ENCODE peak calls at places on chromosomes 12 and 14, in seven cellular contexts. X, H, E, L, S, N and P are unnamed samples.
A peak's percentile ranks its signal among the peaks of the same experiment; 100 is the strongest.

GRCh38 chr12:116443706-116444589 is 115.2 kb upstream of the MAP1LC3B2 start:
- DNase-seq in L (no peak), H (no peak), S (no peak), E (no peak), X (no peak), N (no peak), P (no peak)

GRCh38 chr12:38983117-38983571 is 77.8 kb upstream of the CPNE8 start:
- DNase-seq in S (no peak), H (no peak), L (no peak), X (no peak), N (no peak), E (no peak), P (no peak)

GRCh38 chr12:89345376-89345775 is 6.9 kb downstream of the DUSP6 start:
- DNase-seq in S (no peak), E (no peak), H (no peak), N (no peak), L (no peak), X (no peak), P (no peak)

GRCh38 chr14:61033024-61033423 is 52.0 kb downstream of the SLC38A6 start:
- DNase-seq in X (peak; percentile 47), L (no peak), N (no peak), S (no peak), H (no peak), E (no peak), P (no peak)

GRCh38 chr12:32490801-32491200 is 91.4 kb downstream of the FGD4 start:
- DNase-seq in L (no peak), S (no peak), H (no peak), E (no peak), X (no peak), N (no peak), P (no peak)

GRCh38 chr12:118050972-118051910 is 9.7 kb downstream of the WSB2 start:
- DNase-seq in X (peak; percentile 45), E (no peak), L (no peak), H (no peak), N (no peak), S (no peak), P (no peak)

GRCh38 chr14:71597955-71598659 is 334.1 kb upstream of the RGS6 start:
- DNase-seq in X (no peak), L (no peak), H (no peak), S (no peak), N (no peak), E (no peak), P (no peak)

GRCh38 chr12:90062799-90063198 is 354.2 kb upstream of the ATP2B1 start:
- DNase-seq in N (no peak), L (no peak), S (no peak), H (no peak), X (no peak), E (no peak), P (peak; percentile 8)

GRCh38 chr12:121328620-121329019 is 23.6 kb downstream of the ANAPC5 start:
- DNase-seq in E (no peak), S (no peak), X (no peak), H (no peak), N (no peak), L (no peak), P (no peak)

GRCh38 chr12:121331268-121331667 is 20.9 kb downstream of the ANAPC5 start:
- DNase-seq in X (peak; percentile 10), N (no peak), L (no peak), E (no peak), S (no peak), H (no peak), P (no peak)

GRCh38 chr12:121330195-121330594 is 22.0 kb downstream of the ANAPC5 start:
- DNase-seq in S (no peak), L (no peak), H (no peak), E (no peak), N (no peak), X (no peak), P (no peak)

GRCh38 chr12:121333747-121334146 is 18.5 kb downstream of the ANAPC5 start:
- DNase-seq in N (no peak), S (no peak), H (no peak), L (no peak), X (no peak), E (no peak), P (no peak)

DNA sequence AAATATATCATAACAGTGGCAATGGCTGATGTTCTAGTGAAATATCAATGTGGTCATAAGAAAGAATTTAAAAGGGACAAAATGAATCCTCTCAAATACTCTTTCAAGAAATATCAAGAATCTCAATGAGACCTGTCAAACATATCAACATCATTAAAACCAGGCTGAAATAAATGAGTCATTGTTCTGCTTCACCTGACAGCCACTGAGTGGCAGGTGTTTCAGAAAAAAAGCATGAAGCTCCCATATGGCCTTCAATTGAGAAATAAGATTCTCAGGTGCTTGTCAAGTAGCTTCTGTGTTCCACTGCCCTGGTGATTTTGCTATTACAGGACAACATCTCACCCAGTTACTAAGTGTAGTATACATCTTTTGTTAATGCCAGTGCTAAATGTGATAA is 21.5 kb downstream of the ANAPC5 start:
- DNase-seq in S (no peak), X (no peak), E (no peak), L (no peak), N (no peak), H (no peak), P (no peak)
- H3K36me3 ChIP-seq in S (peaks cover 84% of the 10 kb centered on the region), X (peaks cover 75% of the 10 kb centered on the region), E (peaks cover 2% of the 10 kb centered on the region), L (peaks cover 2% of the 10 kb centered on the region), N (peaks cover 13% of the 10 kb centered on the region), H (peaks cover 35% of the 10 kb centered on the region), P (peaks cover 65% of the 10 kb centered on the region)

DNA sequence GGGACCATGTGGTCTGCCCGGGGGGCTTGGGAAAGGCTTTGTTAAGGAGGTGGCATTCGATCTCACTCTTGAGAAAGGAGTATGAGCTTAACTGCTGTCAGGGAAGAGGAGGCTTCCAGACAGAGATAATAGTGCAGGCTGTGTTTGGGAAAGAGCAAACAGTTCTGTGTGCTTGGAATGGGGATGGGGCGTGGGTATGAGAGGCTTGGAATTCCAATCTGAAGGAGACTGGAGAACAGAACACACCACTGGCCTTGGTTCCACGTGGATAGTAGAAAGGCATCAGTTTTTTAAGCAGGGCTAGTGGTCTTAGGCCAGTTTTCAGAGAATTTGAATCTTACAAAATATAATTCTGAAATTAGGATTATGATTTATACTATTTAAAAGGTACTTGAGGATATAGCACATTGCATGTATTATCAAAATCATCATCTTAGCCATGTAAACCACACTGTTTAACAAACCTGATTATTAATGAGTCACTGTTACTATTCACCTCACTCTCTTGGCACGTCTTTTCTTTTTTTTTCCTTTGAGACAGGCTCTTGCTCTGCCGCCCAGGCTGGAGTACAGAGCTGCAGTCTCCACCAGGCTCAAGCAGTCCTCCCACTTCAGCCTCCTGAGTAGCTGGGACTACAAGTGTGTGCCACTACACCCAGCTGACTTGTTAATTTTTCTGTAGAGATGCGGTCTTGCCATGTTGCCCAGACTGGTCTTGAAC is 38.5 kb upstream of the KCNK13 start:
- DNase-seq in N (peak; percentile 79), L (no peak), X (peak; percentile 16), H (no peak), S (no peak), E (no peak), P (no peak)
- H3K36me3 ChIP-seq in N (peaks cover 6% of the 10 kb centered on the region), L (no peaks in the 10 kb centered on the region), X (peaks cover 5% of the 10 kb centered on the region), H (peaks cover 21% of the 10 kb centered on the region), S (peaks cover 14% of the 10 kb centered on the region), E (no peaks in the 10 kb centered on the region), P (peaks cover 8% of the 10 kb centered on the region)

GRCh38 chr12:6038160-6038559 is 86.3 kb downstream of the VWF start:
- DNase-seq in X (peak; percentile 78), L (peak; percentile 85), H (peak; percentile 41), E (no peak), S (no peak), N (peak; percentile 66), P (peak; percentile 85)

GRCh38 chr12:6042447-6042846 is 82.0 kb downstream of the VWF start:
- DNase-seq in E (no peak), S (no peak), H (no peak), X (peak; percentile 29), L (no peak), N (no peak), P (no peak)

GRCh38 chr12:6037459-6037858 is 87.0 kb downstream of the VWF start:
- DNase-seq in N (no peak), L (no peak), E (no peak), X (no peak), H (no peak), S (no peak), P (no peak)

GRCh38 chr12:6041891-6042290 is 82.6 kb downstream of the VWF start:
- DNase-seq in H (no peak), N (no peak), X (peak; percentile 47), L (no peak), S (no peak), E (no peak), P (no peak)

DNA sequence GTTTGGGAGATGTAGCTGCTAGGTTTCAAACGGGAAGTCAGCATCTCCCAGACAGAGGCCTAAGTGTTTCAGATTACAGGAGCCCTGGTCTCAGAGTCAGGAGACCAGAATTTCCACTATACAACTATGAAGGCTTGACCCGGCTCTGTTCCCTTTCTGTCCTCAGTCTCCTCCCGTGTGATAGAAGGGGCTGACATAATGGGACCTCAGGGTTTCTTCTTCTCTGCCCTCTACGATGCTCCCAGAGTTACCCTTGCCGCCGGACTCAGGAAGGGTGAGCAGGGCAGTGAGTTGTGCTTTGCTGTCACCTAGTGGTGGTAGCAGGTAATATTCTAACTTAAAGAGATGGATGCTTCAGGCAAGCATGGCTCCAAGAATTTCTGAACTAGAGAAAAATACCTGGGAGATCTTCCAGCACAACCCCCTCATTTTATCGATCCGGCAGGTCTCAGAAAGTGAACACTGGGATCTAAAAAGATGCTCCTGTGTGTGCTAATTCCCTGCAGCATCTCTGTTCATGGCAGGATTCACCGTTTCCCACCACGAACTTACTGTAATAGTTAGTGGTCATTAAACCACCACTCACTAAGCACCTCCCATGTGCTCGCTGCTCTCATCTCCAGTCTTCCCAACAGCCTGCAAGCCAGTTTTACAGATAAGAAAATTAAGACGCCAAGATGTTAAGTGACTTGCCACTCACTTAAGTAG is 84.4 kb downstream of the VWF start:
- DNase-seq in X (peak; percentile 82), E (no peak), H (peak; percentile 25), N (peak; percentile 57), S (peak; percentile 78), L (peak; percentile 84), P (peak; percentile 82)
- H3K36me3 ChIP-seq in X (no peaks in the 10 kb centered on the region), E (no peaks in the 10 kb centered on the region), H (no peaks in the 10 kb centered on the region), N (no peaks in the 10 kb centered on the region), S (no peaks in the 10 kb centered on the region), L (no peaks in the 10 kb centered on the region), P (no peaks in the 10 kb centered on the region)

GRCh38 chr14:73895939-73896338 is 9.3 kb downstream of the ZNF410 start:
- DNase-seq in N (no peak), X (no peak), H (no peak), E (no peak), L (no peak), S (no peak), P (no peak)
- H3K36me3 ChIP-seq in N (peaks cover 14% of the 10 kb centered on the region), X (peaks cover 61% of the 10 kb centered on the region), H (peaks cover 47% of the 10 kb centered on the region), E (no peaks in the 10 kb centered on the region), L (no peaks in the 10 kb centered on the region), S (peaks cover 52% of the 10 kb centered on the region), P (peaks cover 50% of the 10 kb centered on the region)

DNA sequence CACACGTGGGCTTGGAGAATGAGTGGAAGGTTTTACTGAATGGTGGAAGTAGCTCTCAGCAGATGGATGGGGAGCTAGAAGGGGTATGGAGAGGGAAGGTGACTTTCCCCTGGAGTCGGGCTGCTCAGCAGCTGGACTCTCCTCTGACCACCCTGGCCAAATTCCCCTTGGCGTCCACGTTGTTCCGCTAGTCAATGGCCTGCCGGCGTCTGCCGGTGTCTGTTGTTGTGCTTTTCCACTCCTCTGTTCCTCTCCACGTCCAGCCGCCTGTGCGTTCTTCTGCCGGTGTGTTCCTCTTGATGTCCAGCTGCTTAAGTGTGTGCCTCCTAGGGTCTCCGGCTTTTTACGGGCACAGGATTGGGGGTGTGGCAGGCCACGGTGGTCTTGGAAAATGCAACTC is 203.5 kb downstream of the MYRFL start:
- DNase-seq in H (no peak), E (no peak), S (no peak), L (no peak), X (no peak), N (no peak), P (no peak)
- H3K36me3 ChIP-seq in H (no peaks in the 10 kb centered on the region), E (no peaks in the 10 kb centered on the region), S (no peaks in the 10 kb centered on the region), L (no peaks in the 10 kb centered on the region), X (no peaks in the 10 kb centered on the region), N (no peaks in the 10 kb centered on the region), P (no peaks in the 10 kb centered on the region)

GRCh38 chr14:53249059-53249458 is 95.9 kb upstream of the DDHD1 start:
- DNase-seq in L (no peak), H (no peak), X (peak; percentile 45), S (no peak), N (peak; percentile 6), E (no peak), P (peak; percentile 22)
- H3K36me3 ChIP-seq in L (no peaks in the 10 kb centered on the region), H (no peaks in the 10 kb centered on the region), X (no peaks in the 10 kb centered on the region), S (no peaks in the 10 kb centered on the region), N (no peaks in the 10 kb centered on the region), E (no peaks in the 10 kb centered on the region), P (no peaks in the 10 kb centered on the region)